ENCODE peak calls at places on chromosomes 3 and 15, in nine cellular contexts. O is sigmoid colon, P is upper lobe of left lung, W is transverse colon, L is HepG2, K is esophagus muscularis mucosa, H is H1, Z is K562, T is GM12878. Y is an unnamed sample.

GRCh38 chr3:69763976-69764851 is 24.9 kb downstream of the MITF start:
- DNase-seq in O (no peak), P (no peak), W (no peak), L (no peak), K (no peak), H (no peak), Z (no peak), T (no peak), Y (no peak)

GRCh38 chr3:65268411-65268810 is 580.6 kb upstream of the ADAMTS9 start:
- DNase-seq in O (no peak), P (no peak), W (no peak), L (no peak), K (no peak), H (no peak), Z (no peak), T (no peak), Y (no peak)

GRCh38 chr3:15317164-15317477 is 15.3 kb downstream of the SH3BP5 start:
- DNase-seq in O (peak; percentile 64), P (no peak), W (no peak), L (no peak), K (no peak), H (no peak), Z (no peak), T (no peak), Y (no peak)

GRCh38 chr3:20305647-20306046 is 119.6 kb upstream of the SGO1 start:
- DNase-seq in O (no peak), P (no peak), W (no peak), L (no peak), K (no peak), H (no peak), Z (peak; percentile 19), T (no peak), Y (no peak)

GRCh38 chr3:27639271-27639670 is 82.9 kb downstream of the EOMES start:
- DNase-seq in O (no peak), P (no peak), W (no peak), L (no peak), K (no peak), H (no peak), Z (no peak), T (no peak), Y (no peak)

GRCh38 chr3:66555214-66555844 is 54.5 kb upstream of the LRIG1 start:
- DNase-seq in O (peak; percentile 74), P (no peak), W (no peak), L (no peak), K (no peak), H (no peak), Z (no peak), T (no peak), Y (no peak)

GRCh38 chr3:57555316-57555715 is 758 bp upstream of the PDE12 start:
- DNase-seq in O (no peak), P (no peak), W (no peak), L (peak; percentile 29), K (no peak), H (no peak), Z (no peak), T (no peak), Y (no peak)

GRCh38 chr3:115624898-115625297 is 1.6 kb downstream of the GAP43 start:
- DNase-seq in O (no peak), P (no peak), W (no peak), L (no peak), K (no peak), H (no peak), Z (no peak), T (no peak), Y (no peak)

GRCh38 chr3:155323063-155323666 is 29.7 kb upstream of the STRIT1 start:
- DNase-seq in O (no peak), P (no peak), W (peak; percentile 10), L (peak; percentile 62), K (no peak), H (no peak), Z (peak; percentile 70), T (peak; percentile 9), Y (no peak)

GRCh38 chr3:107954845-107955244 is 136.0 kb downstream of the CD47 start:
- DNase-seq in O (no peak), P (no peak), W (no peak), L (no peak), K (no peak), H (no peak), Z (no peak), T (no peak), Y (no peak)

GRCh38 chr3:107676469-107677309 is 153.9 kb downstream of the BBX start:
- DNase-seq in O (no peak), P (no peak), W (no peak), L (peak; percentile 31), K (no peak), H (no peak), Z (no peak), T (no peak), Y (no peak)

GRCh38 chr15:36605626-36606263 is 26.3 kb downstream of the CDIN1 start:
- DNase-seq in O (no peak), P (no peak), W (no peak), L (no peak), K (no peak), H (no peak), Z (no peak), T (no peak), Y (no peak)

GRCh38 chr15:75207618-75208500 is 6.2 kb downstream of the C15orf39 start:
- DNase-seq in O (no peak), P (no peak), W (no peak), L (no peak), K (no peak), H (no peak), Z (no peak), T (no peak), Y (no peak)

DNA sequence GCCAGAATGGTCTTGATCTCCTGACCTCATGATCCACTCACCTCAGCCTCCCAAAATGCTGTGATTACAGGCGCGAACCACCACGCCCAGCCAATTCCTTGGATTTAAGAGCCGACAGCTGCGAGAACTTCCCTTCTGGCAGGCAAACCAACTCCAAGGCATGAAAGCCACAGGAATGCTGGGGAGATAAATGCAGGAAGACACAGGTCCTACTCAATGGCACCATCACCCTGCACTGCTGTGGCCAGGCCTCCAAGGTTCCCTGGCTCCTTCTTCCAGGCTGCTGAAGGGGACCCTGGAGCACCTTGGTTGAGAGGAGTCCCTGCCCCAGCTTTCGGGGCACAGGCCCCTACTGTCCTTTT is 98.7 kb upstream of the CHD2 start:
- DNase-seq in O (no peak), P (no peak), W (peak; percentile 35), L (no peak), K (no peak), H (no peak), Z (no peak), T (no peak), Y (no peak)
- TF ChIP-seq POLR2AphosphoS5 in O (no peak), P (no peak), W (no peak), L (no peak), K (no peak), H (no peak), Z (no peak), T (no peak), Y (no peak)

DNA sequence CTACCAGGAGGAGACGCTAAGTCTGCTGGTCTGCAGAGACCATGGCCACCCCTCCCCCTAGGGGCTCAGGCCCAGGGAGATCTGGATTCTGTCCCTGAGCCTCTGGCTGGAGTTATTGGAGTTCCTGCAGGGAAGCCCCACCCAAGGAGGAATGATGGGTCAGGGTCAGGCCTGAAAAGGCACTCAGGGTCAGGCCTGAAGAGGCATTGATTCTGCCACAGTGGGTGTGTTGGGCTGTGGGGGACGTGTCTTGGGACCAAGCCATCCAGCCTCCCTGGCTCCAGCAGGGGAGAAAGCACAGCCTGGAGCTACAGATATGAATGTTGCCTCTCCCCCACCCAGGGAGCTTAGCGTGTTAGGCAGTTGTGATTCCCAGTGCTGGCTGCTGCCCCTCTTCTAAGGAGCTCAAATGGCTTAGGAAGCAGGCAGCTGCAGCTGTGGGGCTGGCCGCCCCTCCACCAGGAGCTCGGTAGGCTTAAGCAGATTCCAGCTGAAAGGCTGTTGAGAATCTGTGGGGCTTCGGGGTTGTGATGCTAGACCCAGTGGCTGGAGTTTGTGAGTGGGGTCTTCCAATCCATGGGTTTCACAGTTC is 176.7 kb downstream of the CHL1 start:
- DNase-seq in O (no peak), P (peak; percentile 9), W (no peak), L (no peak), K (no peak), H (no peak), Z (no peak), T (no peak), Y (no peak)
- TF ChIP-seq EP300 in O (no peak), P (no peak), W (no peak), L (no peak), K (no peak), H (no peak), Z (no peak), T (no peak), Y (no peak)

DNA sequence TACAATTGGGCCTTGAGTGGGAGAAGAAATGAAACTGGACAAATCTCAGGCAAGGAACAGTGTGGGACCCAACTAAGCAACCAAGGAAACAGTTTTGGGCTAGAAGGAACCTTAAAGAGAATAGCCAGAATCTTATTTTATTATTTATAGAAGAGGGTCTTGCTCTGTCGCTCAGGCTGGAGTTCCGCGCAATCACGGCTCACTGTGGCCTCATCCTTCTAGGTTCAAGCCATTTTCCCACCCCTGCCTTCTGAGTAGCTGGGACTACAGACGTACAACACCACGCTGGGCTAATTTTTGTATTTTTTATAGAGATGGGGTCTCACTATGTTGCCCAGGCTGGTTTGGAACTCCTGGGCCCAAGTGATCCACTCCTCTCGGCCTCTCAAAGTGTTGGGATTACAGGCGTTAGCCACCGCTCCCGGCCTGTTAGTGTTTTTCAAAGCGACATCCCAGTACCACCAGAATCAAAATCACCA is 734 bp upstream of the WDR76 start:
- DNase-seq in O (no peak), P (no peak), W (no peak), L (no peak), K (no peak), H (no peak), Z (no peak), T (no peak), Y (no peak)
- H3K4me3 ChIP-seq in O (peak overlapping the region; percentile 59), P (peak overlapping the region; percentile 51), W (no peak overlapping the region), L (peak overlapping the region; percentile 64), K (peak overlapping the region; percentile 65), H (no peak overlapping the region), Z (no peak overlapping the region), T (peak overlapping the region; percentile 23), Y (peak overlapping the region; percentile 58)

GRCh38 chr3:62318365-62318751 is 55.0 kb downstream of the FEZF2 start:
- DNase-seq in O (no peak), P (no peak), W (no peak), L (no peak), K (no peak), H (no peak), Z (no peak), T (no peak), Y (no peak)

GRCh38 chr3:62319570-62320243 is 53.6 kb downstream of the FEZF2 start:
- DNase-seq in O (no peak), P (no peak), W (no peak), L (no peak), K (no peak), H (no peak), Z (no peak), T (no peak), Y (no peak)

GRCh38 chr3:62323241-62323640 is 50.1 kb downstream of the FEZF2 start:
- DNase-seq in O (no peak), P (no peak), W (no peak), L (no peak), K (no peak), H (no peak), Z (no peak), T (no peak), Y (no peak)

GRCh38 chr3:62316525-62316924 is 56.8 kb downstream of the FEZF2 start:
- DNase-seq in O (no peak), P (no peak), W (no peak), L (no peak), K (no peak), H (no peak), Z (no peak), T (no peak), Y (no peak)

GRCh38 chr3:62318752-62319569 is 54.4 kb downstream of the FEZF2 start:
- DNase-seq in O (peak; percentile 85), P (peak; percentile 98), W (peak; percentile 67), L (peak; percentile 3), K (peak; percentile 95), H (peak; percentile 88), Z (no peak), T (no peak), Y (peak; percentile 87)
- TF ChIP-seq POLR2AphosphoS5 in O (no peak), P (peak; percentile 27), W (peak; percentile 29), L (no peak), K (peak; percentile 69), H (peak; percentile 85), Z (no peak), T (no peak), Y (no peak)

Y was measured in suprapubic skin.